ENCODE peak calls at places on chromosomes 5 and 9, in six cellular contexts. Q is PC-3, C is K562, V is bronchial epithelial cell, S is tibial nerve, H is fibroblast of mammary gland. A is an unnamed sample.

GRCh38 chr5:176524987-176525386 is 12.2 kb downstream of the RNF44 start:
- DNase-seq in Q (no peak), V (no peak), C (no peak), H (no peak), S (no peak), A (no peak)

GRCh38 chr5:157286761-157287211 is 20.9 kb downstream of the CYFIP2 start:
- DNase-seq in S (no peak), Q (no peak), H (peak), C (no peak), V (no peak), A (no peak)

GRCh38 chr5:172117977-172118701 is 69.9 kb downstream of the STK10 start:
- DNase-seq in V (no peak), Q (no peak), C (no peak), S (no peak), H (no peak), A (no peak)

GRCh38 chr5:75885849-75886596 is 168.8 kb upstream of the POC5 start:
- DNase-seq in V (no peak), S (no peak), Q (no peak), H (no peak), C (no peak), A (no peak)

GRCh38 chr9:114893622-114894021 is 36.8 kb downstream of the TNFSF8 start:
- DNase-seq in Q (peak), V (peak), H (peak), C (no peak), S (no peak), A (no peak)

GRCh38 chr5:173762045-173762444 is 126.1 kb upstream of the CPEB4 start:
- DNase-seq in Q (no peak), V (no peak), S (no peak), H (no peak), C (peak), A (no peak)

GRCh38 chr5:102971693-102972293 is 148.1 kb downstream of the GIN1 start:
- DNase-seq in Q (peak), H (peak), V (peak), S (no peak), C (no peak), A (no peak)

GRCh38 chr5:112525217-112525616 is 106.1 kb upstream of the EPB41L4A start:
- DNase-seq in S (no peak), C (no peak), H (no peak), V (no peak), Q (no peak), A (no peak)

GRCh38 chr5:69265931-69266330 is 31.2 kb downstream of the CDK7 start:
- DNase-seq in V (no peak), H (no peak), Q (peak), C (no peak), S (no peak), A (no peak)

GRCh38 chr9:111094433-111095421 is 56.5 kb upstream of the LPAR1 start:
- DNase-seq in C (no peak), V (peak), H (peak), Q (peak), S (peak), A (peak)

GRCh38 chr9:34520096-34520495 is 2.7 kb downstream of the ENHO start:
- DNase-seq in V (no peak), H (no peak), S (no peak), Q (no peak), C (no peak), A (no peak)

GRCh38 chr9:91346644-91347043 is 15.1 kb downstream of the AUH start:
- DNase-seq in S (no peak), Q (peak), C (no peak), V (peak), H (peak), A (no peak)

GRCh38 chr9:134399435-134400056 is 73.3 kb downstream of the RXRA start:
- DNase-seq in Q (peak), H (peak), S (no peak), V (peak), C (peak), A (no peak)

GRCh38 chr5:143920772-143921171 is 108.8 kb downstream of the HMHB1 start:
- DNase-seq in V (peak), S (no peak), H (peak), C (no peak), Q (peak), A (no peak)

GRCh38 chr5:5585751-5586341 is 163.4 kb downstream of the ICE1 start:
- DNase-seq in C (no peak), S (no peak), V (no peak), Q (no peak), H (no peak), A (no peak)

GRCh38 chr5:32168460-32169033 is 5.6 kb downstream of the GOLPH3 start:
- DNase-seq in C (no peak), S (no peak), Q (no peak), V (no peak), H (peak), A (no peak)

GRCh38 chr5:120361941-120362340 is 102.2 kb upstream of the PRR16 start:
- DNase-seq in H (no peak), S (no peak), V (no peak), Q (no peak), C (no peak), A (no peak)

GRCh38 chr5:73996181-73996770 is 370.3 kb downstream of the ARHGEF28 start:
- DNase-seq in C (no peak), V (no peak), S (no peak), Q (no peak), H (no peak), A (peak)

GRCh38 chr9:126108240-126108639 is 218.4 kb upstream of the MVB12B start:
- DNase-seq in H (no peak), C (no peak), S (no peak), V (no peak), Q (no peak), A (no peak)

GRCh38 chr5:27568811-27569210 is 530.4 kb upstream of the CDH9 start:
- DNase-seq in H (peak), S (no peak), V (peak), C (no peak), Q (peak), A (no peak)

GRCh38 chr5:43115968-43116367 is 4.7 kb upstream of the ZNF131 start:
- DNase-seq in Q (no peak), V (no peak), H (no peak), S (no peak), C (no peak), A (no peak)

GRCh38 chr5:45847877-45848276 is 151.7 kb upstream of the HCN1 start:
- DNase-seq in Q (no peak), V (no peak), S (no peak), C (no peak), H (no peak), A (no peak)

GRCh38 chr9:133290751-133291302 is 15.8 kb upstream of the ABO start:
- DNase-seq in C (no peak), H (no peak), S (no peak), V (no peak), Q (no peak), A (no peak)

GRCh38 chr5:39580702-39581498 is 156.1 kb upstream of the DAB2 start:
- DNase-seq in Q (no peak), V (no peak), S (no peak), C (no peak), H (peak), A (no peak)

GRCh38 chr5:109693535-109694152 is 3.9 kb downstream of the MAN2A1 start:
- DNase-seq in V (peak), H (peak), S (no peak), C (no peak), Q (peak), A (no peak)

DNA sequence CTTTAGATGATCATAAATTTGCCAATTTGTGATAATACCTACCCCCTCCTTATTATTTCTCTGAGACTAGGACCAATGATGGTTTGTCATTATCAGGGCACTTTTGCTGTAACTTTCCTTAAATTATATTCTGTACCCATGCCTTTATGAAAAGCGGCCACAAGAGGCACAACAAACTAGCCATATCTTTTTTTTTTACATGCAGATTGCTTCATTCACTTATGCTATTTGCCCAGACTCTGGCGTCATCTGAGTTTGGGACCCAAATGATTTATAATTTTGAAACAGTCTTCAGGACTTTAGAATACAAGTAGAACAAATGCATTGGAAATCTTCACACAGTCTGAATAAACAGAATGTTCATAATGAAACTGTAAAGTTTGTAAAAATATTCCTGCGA is 408.1 kb downstream of the MAT2B start:
- DNase-seq in S (no peak), Q (no peak), H (peak), V (no peak), C (no peak), A (no peak)
- TF ChIP-seq CTCF in S (no peak), Q (peak), H (peak), V (no peak), C (no peak), A (no peak)

GRCh38 chr5:10563132-10563939 is 534 bp upstream of the ANKRD33B start:
- DNase-seq in C (no peak), H (no peak), S (peak), Q (peak), V (no peak), A (no peak)

GRCh38 chr5:10563940-10564837 is at the start of gene ANKRD33B:
- DNase-seq in V (no peak), Q (peak), H (peak), C (peak), S (no peak), A (no peak)

GRCh38 chr5:10559883-10560282 is 4.0 kb upstream of the ANKRD33B start:
- DNase-seq in S (no peak), Q (no peak), C (no peak), V (no peak), H (no peak), A (no peak)

GRCh38 chr5:10564838-10565784 is 1.2 kb downstream of the ANKRD33B start:
- DNase-seq in C (no peak), Q (no peak), H (no peak), V (no peak), S (no peak), A (no peak)

DNA sequence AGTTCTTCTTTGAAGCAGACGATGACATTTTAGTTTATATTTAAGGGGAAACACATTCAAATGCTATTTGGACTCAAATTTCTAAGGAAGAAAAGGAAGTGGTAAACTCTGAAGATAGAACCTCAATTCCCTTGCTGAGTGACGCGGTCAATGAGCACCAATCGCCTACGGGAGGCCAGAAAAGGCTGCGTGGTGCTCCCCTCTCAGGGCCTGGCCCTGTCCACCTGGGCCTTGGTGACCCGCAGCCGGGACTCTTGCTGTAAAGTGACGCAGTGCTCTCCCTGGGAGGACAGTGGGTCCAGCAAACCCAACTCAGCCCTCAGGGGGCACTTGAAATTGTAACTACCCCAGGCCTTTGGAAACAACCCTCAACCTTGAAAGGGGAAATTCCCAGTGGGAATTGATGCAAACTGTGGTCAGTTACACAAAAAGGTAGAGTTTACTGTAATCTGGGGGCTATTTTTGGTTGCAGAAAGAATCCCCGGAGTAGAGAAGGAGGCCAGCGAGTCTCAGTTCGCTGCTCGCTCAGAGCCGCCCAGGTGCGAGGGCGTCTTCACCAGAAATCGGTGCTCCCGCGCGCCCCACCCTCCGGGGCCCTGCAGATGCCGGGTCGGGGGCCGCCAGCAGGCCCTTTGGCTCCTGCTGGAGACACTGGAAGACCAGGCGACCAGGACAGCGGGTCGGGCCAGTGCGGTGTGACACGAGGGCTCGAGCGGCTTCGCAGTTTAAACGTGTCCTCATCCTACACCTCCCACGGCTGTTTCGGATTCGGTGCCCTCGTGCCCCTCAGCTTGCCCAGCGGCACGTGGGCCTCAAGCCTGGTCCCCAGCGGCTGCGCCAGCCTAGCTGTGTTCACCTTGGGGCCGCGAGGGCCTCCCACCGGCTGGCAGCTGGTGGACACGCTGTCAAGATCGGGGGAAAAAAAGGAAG is 1.4 kb upstream of the ANKRD33B start:
- DNase-seq in V (no peak), C (no peak), H (no peak), Q (no peak), S (no peak), A (no peak)
- H3K4me3 ChIP-seq in V (no peak), C (no peak), H (no peak), Q (peak), S (peak), A (peak)

DNA sequence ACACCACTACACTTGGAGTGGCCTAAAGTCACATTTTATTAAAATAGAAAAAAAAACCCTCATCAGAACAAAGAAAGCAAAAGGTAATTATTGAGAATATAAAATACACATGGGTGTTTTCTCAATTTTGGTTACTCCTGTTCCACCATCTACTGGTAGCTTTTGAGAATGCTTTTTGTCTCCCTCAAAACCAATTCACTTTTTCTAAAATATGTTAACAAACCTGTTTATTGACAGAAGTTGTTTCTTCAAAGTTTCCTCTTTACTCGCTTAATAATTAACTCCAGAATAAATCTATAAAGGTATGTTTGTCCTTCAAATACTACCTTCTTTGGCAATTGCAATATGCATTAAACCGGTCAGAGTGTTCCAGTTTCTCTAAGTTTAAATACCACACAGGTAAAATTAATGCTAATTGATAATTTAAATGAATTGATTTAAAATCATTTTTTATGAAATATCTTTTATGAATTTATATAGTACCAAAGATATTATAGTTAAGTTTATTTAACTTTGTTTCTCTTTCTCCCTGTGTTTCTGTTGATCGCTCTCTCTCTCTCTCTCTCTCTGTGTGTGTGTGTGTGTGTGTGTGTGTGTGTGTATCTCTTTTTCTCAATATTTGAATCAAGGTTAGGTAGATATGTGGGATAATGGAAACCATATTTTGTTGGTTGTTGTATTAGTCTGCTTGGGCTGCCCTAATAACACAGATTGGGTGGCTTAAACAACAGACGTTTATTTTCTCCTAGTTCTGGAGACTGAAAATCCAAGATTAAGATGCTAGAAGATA is 487.4 kb downstream of the PRDM9 start:
- DNase-seq in H (no peak), V (no peak), Q (peak), S (no peak), C (no peak), A (no peak)
- TF ChIP-seq CTCF in H (no peak), V (no peak), Q (peak), S (no peak), C (no peak), A (peak)

DNA sequence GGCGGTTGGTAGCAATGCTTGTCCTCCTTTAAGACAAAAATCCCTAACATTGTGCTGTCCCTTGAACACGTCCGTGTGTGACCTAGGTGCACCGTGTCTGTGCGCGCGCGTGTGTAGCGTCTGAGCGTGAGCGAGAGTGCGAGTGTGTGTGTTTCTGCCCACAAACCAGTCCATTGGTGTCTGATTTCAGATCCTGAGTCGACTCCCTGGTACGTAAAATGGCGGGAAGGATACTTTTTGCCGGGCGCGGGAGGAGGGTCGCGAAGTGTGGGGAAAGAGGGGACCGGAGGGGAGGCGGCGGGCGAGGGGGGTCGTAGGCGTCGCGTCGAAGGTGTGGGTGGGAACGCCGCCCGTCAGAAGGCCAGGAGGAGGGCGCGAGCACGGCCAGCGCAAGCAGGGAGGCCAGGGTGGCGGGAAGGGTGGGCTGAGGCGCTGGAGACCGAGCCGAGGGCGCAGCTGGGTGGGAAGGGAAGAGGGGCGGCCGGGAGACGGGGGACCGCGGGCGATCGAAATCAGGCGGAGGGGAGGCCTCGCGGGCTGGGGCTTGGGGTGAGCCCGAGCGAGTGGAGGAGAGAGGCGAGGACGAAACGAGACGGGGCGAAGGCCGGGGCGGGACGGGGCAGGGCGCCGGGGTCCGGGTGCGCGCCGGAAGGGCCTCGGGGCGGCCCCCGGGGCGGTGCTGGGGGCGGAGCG is 8.8 kb downstream of the OTP start:
- DNase-seq in V (no peak), C (no peak), Q (no peak), H (no peak), S (no peak), A (no peak)
- H3K4me3 ChIP-seq in V (no peak), C (no peak), Q (peak), H (no peak), S (peak), A (no peak)

GRCh38 chr5:175461370-175461769 is 17.0 kb upstream of the SFXN1 start:
- DNase-seq in Q (no peak), V (no peak), C (no peak), S (no peak), H (no peak), A (no peak)

GRCh38 chr5:175456105-175456504 is 12.1 kb upstream of the DRD1 start:
- DNase-seq in V (no peak), S (no peak), Q (no peak), C (no peak), H (no peak), A (no peak)

GRCh38 chr5:175460560-175460959 is 16.6 kb upstream of the DRD1 start:
- DNase-seq in S (no peak), H (no peak), C (no peak), Q (no peak), V (no peak), A (no peak)

GRCh38 chr5:175457466-175457865 is 13.5 kb upstream of the DRD1 start:
- DNase-seq in S (no peak), Q (peak), H (no peak), C (no peak), V (peak), A (no peak)

DNA sequence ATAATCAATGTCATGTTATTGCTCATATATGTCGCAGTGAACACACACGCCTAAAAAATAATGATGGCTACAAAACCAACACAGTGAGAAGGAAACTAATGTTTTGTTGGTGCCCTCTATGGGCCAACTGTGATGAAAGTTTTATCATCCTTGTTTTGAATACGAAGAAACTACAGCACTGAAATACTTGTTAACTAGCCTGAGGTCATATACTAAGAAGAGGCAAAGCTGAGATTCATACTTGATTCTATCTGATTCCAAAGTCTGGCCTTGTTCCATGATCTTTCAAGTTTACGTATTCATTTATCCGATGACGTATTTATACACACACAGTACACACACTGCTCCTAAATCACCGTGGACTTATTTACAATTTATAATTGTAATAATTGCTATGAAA is 16.1 kb upstream of the DRD1 start:
- DNase-seq in Q (peak), S (no peak), V (peak), H (no peak), C (no peak), A (no peak)
- TF ChIP-seq CTCF in Q (peak), S (peak), V (peak), H (peak), C (peak), A (peak)